ENCODE peak calls at places on chromosomes 16 and 17, in four cellular contexts. One of them, this sample, is unnamed.

GRCh38 chr17:80795737-80796136 is 195.9 kb upstream of the CHMP6 start:
- DNase-seq in left lung: peak; percentile 66
- DNase-seq in heart right ventricle: peak; percentile 61
- DNase-seq in CD8-positive, alpha-beta T cell: no peak
- DNase-seq in this sample: no peak

GRCh38 chr16:30942421-30942796 is 6.5 kb upstream of the ORAI3 start:
- DNase-seq in left lung: no peak
- DNase-seq in heart right ventricle: no peak
- DNase-seq in CD8-positive, alpha-beta T cell: no peak
- DNase-seq in this sample: no peak

GRCh38 chr17:31869031-31869430 is 10.0 kb upstream of the COPRS start:
- DNase-seq in left lung: no peak
- DNase-seq in heart right ventricle: no peak
- DNase-seq in CD8-positive, alpha-beta T cell: no peak
- DNase-seq in this sample: no peak

GRCh38 chr17:29154516-29155234 is 25.5 kb downstream of the MYO18A start:
- DNase-seq in left lung: no peak
- DNase-seq in heart right ventricle: no peak
- DNase-seq in CD8-positive, alpha-beta T cell: no peak
- DNase-seq in this sample: no peak

GRCh38 chr17:20225162-20226115 is 216.3 kb downstream of the SPECC1 start:
- DNase-seq in left lung: no peak
- DNase-seq in heart right ventricle: no peak
- DNase-seq in CD8-positive, alpha-beta T cell: no peak
- DNase-seq in this sample: no peak

GRCh38 chr17:66542183-66542966 is 240.0 kb downstream of the PRKCA start:
- DNase-seq in left lung: no peak
- DNase-seq in heart right ventricle: no peak
- DNase-seq in CD8-positive, alpha-beta T cell: no peak
- DNase-seq in this sample: peak; percentile 85

GRCh38 chr17:44071772-44072171 is 1.2 kb downstream of the G6PC3 start:
- DNase-seq in left lung: no peak
- DNase-seq in heart right ventricle: no peak
- DNase-seq in CD8-positive, alpha-beta T cell: no peak
- DNase-seq in this sample: peak; percentile 45

GRCh38 chr16:63361032-63361624 is 1324.9 kb upstream of the CDH8 start:
- DNase-seq in left lung: no peak
- DNase-seq in heart right ventricle: no peak
- DNase-seq in CD8-positive, alpha-beta T cell: no peak
- DNase-seq in this sample: peak; percentile 28

GRCh38 chr16:85461814-85462404 is 151.2 kb upstream of the GSE1 start:
- DNase-seq in left lung: peak; percentile 80
- DNase-seq in heart right ventricle: no peak
- DNase-seq in CD8-positive, alpha-beta T cell: no peak
- DNase-seq in this sample: no peak

GRCh38 chr17:48240562-48241130 is 133.1 kb downstream of the SNX11 start:
- DNase-seq in left lung: no peak
- DNase-seq in heart right ventricle: no peak
- DNase-seq in CD8-positive, alpha-beta T cell: no peak
- DNase-seq in this sample: peak; percentile 42

GRCh38 chr17:42459256-42459982 is 741 bp downstream of the ATP6V0A1 start:
- DNase-seq in left lung: peak; percentile 81
- DNase-seq in heart right ventricle: peak; percentile 36
- DNase-seq in CD8-positive, alpha-beta T cell: no peak
- DNase-seq in this sample: peak; percentile 63

GRCh38 chr17:76544123-76544915 is 4.5 kb downstream of the PRCD start:
- DNase-seq in left lung: peak; percentile 71
- DNase-seq in heart right ventricle: peak; percentile 58
- DNase-seq in CD8-positive, alpha-beta T cell: no peak
- DNase-seq in this sample: no peak

GRCh38 chr17:75694536-75694935 is 26.7 kb upstream of the ITGB4 start:
- DNase-seq in left lung: no peak
- DNase-seq in heart right ventricle: no peak
- DNase-seq in CD8-positive, alpha-beta T cell: no peak
- DNase-seq in this sample: no peak

GRCh38 chr17:28963841-28964240 is 12.5 kb upstream of the PHF12 start:
- DNase-seq in left lung: no peak
- DNase-seq in heart right ventricle: no peak
- DNase-seq in CD8-positive, alpha-beta T cell: no peak
- DNase-seq in this sample: no peak

GRCh38 chr17:49022391-49022941 is 25.3 kb downstream of the IGF2BP1 start:
- DNase-seq in left lung: no peak
- DNase-seq in heart right ventricle: no peak
- DNase-seq in CD8-positive, alpha-beta T cell: no peak
- DNase-seq in this sample: no peak

GRCh38 chr16:80693553-80693952 is 110.8 kb downstream of the CDYL2 start:
- DNase-seq in left lung: no peak
- DNase-seq in heart right ventricle: no peak
- DNase-seq in CD8-positive, alpha-beta T cell: no peak
- DNase-seq in this sample: no peak

GRCh38 chr16:55754056-55754455 is 78.8 kb downstream of the CES1 start:
- DNase-seq in left lung: no peak
- DNase-seq in heart right ventricle: no peak
- DNase-seq in CD8-positive, alpha-beta T cell: no peak
- DNase-seq in this sample: no peak

GRCh38 chr17:47717261-47717697 is 15.8 kb upstream of the TBX21 start:
- DNase-seq in left lung: no peak
- DNase-seq in heart right ventricle: no peak
- DNase-seq in CD8-positive, alpha-beta T cell: no peak
- DNase-seq in this sample: no peak

GRCh38 chr16:17034477-17035252 is 436.1 kb downstream of the XYLT1 start:
- DNase-seq in left lung: no peak
- DNase-seq in heart right ventricle: no peak
- DNase-seq in CD8-positive, alpha-beta T cell: no peak
- DNase-seq in this sample: no peak

GRCh38 chr17:74677558-74678466 is 34.9 kb downstream of the CD300LF start:
- DNase-seq in left lung: no peak
- DNase-seq in heart right ventricle: peak; percentile 34
- DNase-seq in CD8-positive, alpha-beta T cell: no peak
- DNase-seq in this sample: no peak

GRCh38 chr16:4306439-4307214 is 9.2 kb upstream of the GLIS2 start:
- DNase-seq in left lung: peak; percentile 78
- DNase-seq in heart right ventricle: no peak
- DNase-seq in CD8-positive, alpha-beta T cell: peak; percentile 33
- DNase-seq in this sample: no peak

GRCh38 chr16:81798311-81799137 is 19.4 kb downstream of the PLCG2 start:
- DNase-seq in left lung: peak; percentile 89
- DNase-seq in heart right ventricle: no peak
- DNase-seq in CD8-positive, alpha-beta T cell: no peak
- DNase-seq in this sample: no peak

GRCh38 chr16:23504453-23505179 is 5.7 kb downstream of the GGA2 start:
- DNase-seq in left lung: peak; percentile 88
- DNase-seq in heart right ventricle: peak; percentile 16
- DNase-seq in CD8-positive, alpha-beta T cell: peak; percentile 52
- DNase-seq in this sample: peak; percentile 96

GRCh38 chr17:10471853-10472252 is 2.5 kb upstream of the MYH4 start:
- DNase-seq in left lung: no peak
- DNase-seq in heart right ventricle: no peak
- DNase-seq in CD8-positive, alpha-beta T cell: no peak
- DNase-seq in this sample: no peak

GRCh38 chr16:66205287-66206167 is 161.0 kb upstream of the CDH5 start:
- DNase-seq in left lung: no peak
- DNase-seq in heart right ventricle: no peak
- DNase-seq in CD8-positive, alpha-beta T cell: no peak
- DNase-seq in this sample: no peak

GRCh38 chr16:84641643-84642358 is 6.5 kb upstream of the KLHL36 start:
- DNase-seq in left lung: no peak
- DNase-seq in heart right ventricle: no peak
- DNase-seq in CD8-positive, alpha-beta T cell: no peak
- DNase-seq in this sample: no peak

GRCh38 chr16:83781-84615 is 6.0 kb downstream of the MPG start:
- DNase-seq in left lung: no peak
- DNase-seq in heart right ventricle: no peak
- DNase-seq in CD8-positive, alpha-beta T cell: no peak
- DNase-seq in this sample: no peak

GRCh38 chr16:83116274-83116892 is 489.6 kb downstream of the CDH13 start:
- DNase-seq in left lung: no peak
- DNase-seq in heart right ventricle: no peak
- DNase-seq in CD8-positive, alpha-beta T cell: no peak
- DNase-seq in this sample: no peak

GRCh38 chr17:40327244-40327666 is 18.3 kb downstream of the RARA start:
- DNase-seq in left lung: no peak
- DNase-seq in heart right ventricle: no peak
- DNase-seq in CD8-positive, alpha-beta T cell: no peak
- DNase-seq in this sample: no peak

DNA sequence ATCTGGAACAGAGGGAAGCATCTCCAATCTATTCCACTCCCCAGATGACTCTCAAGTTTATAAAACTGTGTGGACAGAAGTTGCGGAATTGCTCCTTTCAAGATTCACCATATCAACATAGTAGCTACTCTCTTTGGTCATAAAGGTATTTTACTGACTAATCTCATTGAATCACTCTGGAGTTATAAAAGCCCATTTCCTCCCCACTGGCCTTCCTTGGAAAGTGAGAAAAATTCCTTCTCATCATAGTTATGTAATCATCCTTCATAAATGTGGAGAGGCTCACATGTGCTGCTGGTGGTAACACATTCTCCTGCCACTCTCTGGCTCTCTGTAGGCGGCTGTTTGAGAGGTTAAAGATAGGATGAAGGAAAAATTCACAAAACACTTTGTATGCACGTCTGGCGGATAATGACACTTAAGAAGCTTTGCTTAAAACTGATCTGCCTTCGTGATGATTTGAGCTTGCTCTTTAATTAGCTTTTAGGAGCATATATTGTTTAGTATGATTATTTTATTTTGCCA is 1034.0 kb upstream of the EEF2KMT start:
- DNase-seq in left lung: no peak
- DNase-seq in heart right ventricle: no peak
- DNase-seq in CD8-positive, alpha-beta T cell: no peak
- DNase-seq in this sample: no peak
- H3K4me3 ChIP-seq in left lung: no peak overlapping the region
- H3K4me3 ChIP-seq in heart right ventricle: no peak overlapping the region
- H3K4me3 ChIP-seq in CD8-positive, alpha-beta T cell: no peak overlapping the region
- H3K4me3 ChIP-seq in this sample: no peak overlapping the region

GRCh38 chr17:37432671-37433070 is 26.0 kb downstream of the TADA2A start:
- DNase-seq in left lung: no peak
- DNase-seq in heart right ventricle: no peak
- DNase-seq in CD8-positive, alpha-beta T cell: no peak
- DNase-seq in this sample: no peak
- H3K4me3 ChIP-seq in left lung: no peak overlapping the region
- H3K4me3 ChIP-seq in heart right ventricle: no peak overlapping the region
- H3K4me3 ChIP-seq in CD8-positive, alpha-beta T cell: no peak overlapping the region
- H3K4me3 ChIP-seq in this sample: no peak overlapping the region

GRCh38 chr16:86576591-86577313 is 1.6 kb upstream of the FOXL1 start:
- DNase-seq in left lung: no peak
- DNase-seq in heart right ventricle: no peak
- DNase-seq in CD8-positive, alpha-beta T cell: no peak
- DNase-seq in this sample: peak; percentile 38
- H3K4me3 ChIP-seq in left lung: peak overlapping the region; percentile 36
- H3K4me3 ChIP-seq in heart right ventricle: peak overlapping the region; percentile 28
- H3K4me3 ChIP-seq in CD8-positive, alpha-beta T cell: peak overlapping the region; percentile 27
- H3K4me3 ChIP-seq in this sample: peak overlapping the region; percentile 67

GRCh38 chr16:88970539-88971065 is 6.4 kb downstream of the CBFA2T3 start:
- DNase-seq in left lung: peak; percentile 70
- DNase-seq in heart right ventricle: no peak
- DNase-seq in CD8-positive, alpha-beta T cell: no peak
- DNase-seq in this sample: no peak
- H3K4me3 ChIP-seq in left lung: no peak overlapping the region
- H3K4me3 ChIP-seq in heart right ventricle: no peak overlapping the region
- H3K4me3 ChIP-seq in CD8-positive, alpha-beta T cell: no peak overlapping the region
- H3K4me3 ChIP-seq in this sample: no peak overlapping the region

GRCh38 chr17:60743282-60743681 is 65.6 kb downstream of the BCAS3 start:
- DNase-seq in left lung: no peak
- DNase-seq in heart right ventricle: no peak
- DNase-seq in CD8-positive, alpha-beta T cell: no peak
- DNase-seq in this sample: no peak

GRCh38 chr17:60741031-60741430 is 63.4 kb downstream of the BCAS3 start:
- DNase-seq in left lung: no peak
- DNase-seq in heart right ventricle: no peak
- DNase-seq in CD8-positive, alpha-beta T cell: no peak
- DNase-seq in this sample: no peak

GRCh38 chr17:60745544-60745943 is 67.9 kb downstream of the BCAS3 start:
- DNase-seq in left lung: no peak
- DNase-seq in heart right ventricle: no peak
- DNase-seq in CD8-positive, alpha-beta T cell: no peak
- DNase-seq in this sample: no peak

GRCh38 chr17:60744355-60744958 is 66.8 kb downstream of the BCAS3 start:
- DNase-seq in left lung: no peak
- DNase-seq in heart right ventricle: no peak
- DNase-seq in CD8-positive, alpha-beta T cell: no peak
- DNase-seq in this sample: peak; percentile 2

GRCh38 chr17:60743812-60744211 is 66.2 kb downstream of the BCAS3 start:
- DNase-seq in left lung: no peak
- DNase-seq in heart right ventricle: no peak
- DNase-seq in CD8-positive, alpha-beta T cell: no peak
- DNase-seq in this sample: peak; percentile 78
- H3K4me3 ChIP-seq in left lung: no peak overlapping the region
- H3K4me3 ChIP-seq in heart right ventricle: no peak overlapping the region
- H3K4me3 ChIP-seq in CD8-positive, alpha-beta T cell: no peak overlapping the region
- H3K4me3 ChIP-seq in this sample: peak overlapping the region; percentile 36

DNA sequence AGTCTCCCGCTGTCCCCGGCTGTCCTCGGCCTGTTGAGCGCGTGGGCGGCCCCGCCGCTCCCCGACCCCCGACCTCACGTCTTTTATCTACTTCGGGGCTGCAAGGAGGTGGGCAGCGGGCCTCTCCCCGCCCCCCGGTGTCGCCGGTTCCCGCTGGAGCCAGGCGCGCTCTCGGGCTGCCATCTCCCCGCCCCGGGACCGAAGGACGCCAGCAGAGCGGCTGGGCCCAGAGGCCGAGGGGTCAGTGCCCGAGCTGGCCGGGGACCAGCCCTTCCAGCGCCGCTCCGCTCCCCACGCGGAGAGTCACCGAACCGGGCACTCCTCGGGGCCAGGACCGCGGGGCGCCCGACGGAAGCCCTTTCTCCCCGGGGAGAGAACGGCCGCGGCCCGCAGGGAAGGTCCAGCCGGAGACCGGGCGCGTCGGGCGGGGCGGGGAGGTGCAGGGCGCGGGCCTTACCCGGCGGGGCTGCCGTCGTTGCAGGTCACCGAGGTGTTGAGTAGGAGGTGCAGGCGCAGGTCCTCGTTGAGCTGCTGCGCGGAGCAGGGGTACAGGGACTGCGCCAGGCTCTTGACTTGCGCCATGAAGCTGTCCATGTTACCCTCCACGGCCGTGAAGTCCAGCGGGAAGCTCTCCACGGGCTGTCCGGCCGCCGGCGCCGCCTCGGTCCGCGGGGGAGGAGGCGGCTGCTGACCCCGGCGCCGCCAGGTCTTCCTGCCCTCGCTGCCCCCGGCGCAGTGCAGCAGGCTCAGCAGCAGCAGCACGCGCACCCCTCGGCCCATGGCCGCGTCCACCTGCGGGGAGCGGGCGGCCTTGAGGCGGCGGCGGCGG is 643 bp downstream of the NOTUM start:
- DNase-seq in left lung: no peak
- DNase-seq in heart right ventricle: no peak
- DNase-seq in CD8-positive, alpha-beta T cell: no peak
- DNase-seq in this sample: no peak
- H3K4me3 ChIP-seq in left lung: peak overlapping the region; percentile 47
- H3K4me3 ChIP-seq in heart right ventricle: peak overlapping the region; percentile 37
- H3K4me3 ChIP-seq in CD8-positive, alpha-beta T cell: peak overlapping the region; percentile 35
- H3K4me3 ChIP-seq in this sample: no peak overlapping the region